ENCODE peak calls at places on chromosomes 13 and 19, in eight cellular contexts. A, D, Y, E, K, P, R and G are unnamed samples.

GRCh38 chr19:2634228-2634951 is 68.1 kb downstream of the GNG7 start:
- DNase-seq in A (no peak), D (no peak), Y (no peak), E (peak), K (peak), P (peak), R (peak), G (peak)

GRCh38 chr19:27746691-27747380 is 1466.1 kb downstream of the UQCRFS1 start:
- DNase-seq in A (peak), D (no peak), Y (peak), E (peak), K (peak), P (peak), R (peak), G (peak)

GRCh38 chr13:49441312-49441711 is 2.6 kb downstream of the CAB39L start:
- DNase-seq in A (no peak), D (no peak), Y (no peak), E (no peak), K (no peak), P (no peak), R (no peak), G (no peak)

GRCh38 chr13:111034811-111035210 is 80.3 kb upstream of the ARHGEF7 start:
- DNase-seq in A (no peak), D (no peak), Y (no peak), E (peak), K (peak), P (no peak), R (no peak), G (no peak)

GRCh38 chr19:3614858-3615505 is 8.3 kb upstream of the TBXA2R start:
- DNase-seq in A (no peak), D (no peak), Y (no peak), E (no peak), K (no peak), P (no peak), R (no peak), G (no peak)

GRCh38 chr13:77767413-77767812 is 69.9 kb downstream of the SLAIN1 start:
- DNase-seq in A (no peak), D (no peak), Y (no peak), E (no peak), K (no peak), P (no peak), R (no peak), G (peak)

GRCh38 chr19:44958090-44958489 is 2.9 kb downstream of the CLPTM1 start:
- DNase-seq in A (no peak), D (no peak), Y (no peak), E (no peak), K (no peak), P (no peak), R (no peak), G (no peak)

GRCh38 chr19:21022996-21023395 is 2.5 kb downstream of the ZNF430 start:
- DNase-seq in A (no peak), D (peak), Y (no peak), E (peak), K (peak), P (no peak), R (no peak), G (peak)

GRCh38 chr13:40341501-40341900 is 324.9 kb downstream of the FOXO1 start:
- DNase-seq in A (no peak), D (no peak), Y (no peak), E (no peak), K (no peak), P (no peak), R (no peak), G (no peak)

GRCh38 chr19:6828306-6828697 is 55.8 kb downstream of the VAV1 start:
- DNase-seq in A (no peak), D (peak), Y (no peak), E (no peak), K (no peak), P (no peak), R (no peak), G (no peak)

GRCh38 chr19:7994923-7995682 is 10.3 kb downstream of the ELAVL1 start:
- DNase-seq in A (no peak), D (no peak), Y (no peak), E (peak), K (peak), P (no peak), R (no peak), G (no peak)

GRCh38 chr19:30393046-30393445 is 20.9 kb downstream of the ZNF536 start:
- DNase-seq in A (no peak), D (no peak), Y (no peak), E (no peak), K (no peak), P (no peak), R (no peak), G (peak)

GRCh38 chr19:41861098-41861768 is 1.2 kb downstream of the RPS19 start:
- DNase-seq in A (no peak), D (no peak), Y (no peak), E (no peak), K (no peak), P (no peak), R (no peak), G (no peak)

GRCh38 chr13:100584901-100585300 is 3.7 kb downstream of the GGACT start:
- DNase-seq in A (no peak), D (no peak), Y (no peak), E (no peak), K (no peak), P (no peak), R (no peak), G (no peak)

GRCh38 chr13:49935171-49936084 is 712 bp downstream of the SPRYD7 start:
- DNase-seq in A (peak), D (peak), Y (peak), E (peak), K (peak), P (peak), R (no peak), G (peak)

GRCh38 chr19:53057904-53058579 is 13.5 kb downstream of the ERVV-2 start:
- DNase-seq in A (no peak), D (no peak), Y (no peak), E (peak), K (no peak), P (peak), R (no peak), G (no peak)

GRCh38 chr19:19185853-19186728 is 5.9 kb downstream of the BORCS8 start:
- DNase-seq in A (no peak), D (peak), Y (peak), E (peak), K (peak), P (no peak), R (no peak), G (peak)

DNA sequence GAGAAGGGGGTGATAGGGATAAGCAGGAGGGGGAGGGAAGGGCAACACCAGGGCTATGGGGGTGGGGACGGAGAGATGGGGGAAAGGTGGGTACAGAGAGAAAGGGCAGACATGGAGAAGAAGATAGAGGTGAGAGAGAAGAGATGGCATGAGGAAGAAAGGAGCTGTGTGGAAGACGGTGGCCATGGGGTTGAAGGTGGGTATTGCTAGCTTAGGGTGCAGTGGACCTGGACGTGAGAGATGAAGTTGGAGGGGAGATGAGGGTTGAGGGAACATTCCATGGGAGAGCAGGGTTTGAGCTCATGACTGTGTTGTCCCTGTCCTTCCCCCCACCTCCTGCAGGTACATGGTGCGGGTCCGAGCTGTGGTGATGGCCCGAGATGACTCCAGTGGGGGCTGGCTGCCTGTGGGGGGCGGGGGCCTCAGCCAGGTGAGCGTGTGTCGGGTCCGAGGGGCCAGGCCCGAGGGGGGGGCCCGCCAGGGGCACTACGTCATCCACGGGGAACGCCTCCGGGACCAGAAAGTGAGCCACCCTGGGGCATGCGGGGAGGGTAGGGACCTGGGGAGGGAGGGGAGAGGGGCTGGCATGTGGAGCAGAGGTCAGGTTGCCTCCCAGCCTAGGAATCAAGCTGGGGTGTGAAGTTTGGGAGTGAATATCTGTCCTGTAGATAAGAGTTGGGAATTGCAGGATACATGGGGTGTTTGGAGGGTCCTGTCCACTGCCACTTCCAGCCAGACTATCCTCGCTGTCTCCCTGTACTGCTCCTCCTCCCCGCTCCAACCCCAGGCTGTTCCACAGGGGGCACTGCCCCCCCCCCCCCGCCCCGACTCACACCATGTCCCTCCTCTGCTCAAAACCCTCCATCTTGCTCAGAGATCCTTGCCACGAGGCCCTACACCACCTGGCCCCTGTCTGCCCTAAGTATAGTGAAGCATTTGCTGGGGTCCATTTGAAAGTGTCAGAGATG is 1.7 kb downstream of the SPRED3 start:
- DNase-seq in A (no peak), D (no peak), Y (no peak), E (no peak), K (no peak), P (no peak), R (no peak), G (no peak)
- H3K4me3 ChIP-seq in A (no peak), D (no peak), Y (no peak), E (peak), K (peak), P (no peak), R (no peak), G (no peak)

DNA sequence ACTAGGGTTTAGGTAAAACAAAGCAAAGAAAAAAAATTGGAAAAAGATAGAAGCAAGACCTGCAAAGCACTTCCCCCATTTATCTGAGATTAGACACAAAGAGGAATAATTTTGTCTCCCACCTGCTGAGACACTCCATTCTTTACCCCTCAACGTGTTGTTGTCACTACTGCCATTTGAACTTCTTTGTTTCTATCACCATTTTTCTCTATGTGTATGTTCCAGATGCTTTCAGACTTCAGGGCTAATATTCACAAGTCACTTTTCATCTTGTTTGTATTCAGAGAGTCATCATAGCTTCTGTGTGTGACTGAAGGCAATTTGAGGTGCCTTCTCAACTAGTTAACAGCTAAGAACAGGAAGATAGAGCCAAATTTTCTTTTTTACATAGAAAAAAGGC is 512.5 kb downstream of the TBC1D4 start:
- DNase-seq in A (no peak), D (no peak), Y (no peak), E (no peak), K (no peak), P (no peak), R (no peak), G (no peak)
- H3K4me3 ChIP-seq in A (no peak), D (no peak), Y (no peak), E (no peak), K (no peak), P (no peak), R (no peak), G (no peak)

DNA sequence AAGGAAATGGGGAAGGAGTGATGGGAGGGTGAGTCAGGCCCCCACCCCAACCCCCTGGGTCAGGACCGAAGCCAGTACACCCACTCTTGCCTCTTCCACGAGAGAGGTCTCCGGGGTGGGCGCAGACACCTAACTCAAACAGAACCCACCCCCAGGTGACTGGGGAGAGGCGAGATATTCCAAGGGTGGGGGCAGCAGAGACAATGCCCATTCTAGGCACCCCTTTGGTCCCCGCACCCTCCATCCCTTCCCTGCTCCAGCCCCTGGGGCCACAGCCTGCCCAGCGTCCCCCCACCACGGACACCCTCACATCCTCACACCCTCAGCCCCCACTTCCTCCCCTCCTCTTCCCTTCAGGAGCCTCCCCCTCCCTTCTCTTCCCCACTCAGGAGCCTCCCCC is 682 bp downstream of the ZSCAN18 start:
- DNase-seq in A (no peak), D (no peak), Y (no peak), E (no peak), K (no peak), P (no peak), R (no peak), G (no peak)
- H3K4me3 ChIP-seq in A (peak), D (no peak), Y (peak), E (peak), K (no peak), P (peak), R (peak), G (no peak)

GRCh38 chr13:112442483-112443090 is 66.4 kb downstream of the SPACA7 start:
- DNase-seq in A (no peak), D (no peak), Y (no peak), E (no peak), K (peak), P (no peak), R (peak), G (peak)
- H3K4me3 ChIP-seq in A (no peak), D (no peak), Y (no peak), E (no peak), K (no peak), P (no peak), R (no peak), G (no peak)